ENCODE peak calls at places on chromosomes 4 and X, in eight cellular contexts. G, D, R, H, Q, P, V and Z are unnamed samples.

GRCh38 chrX:65821721-65822496 is 154.5 kb downstream of the MSN start:
- DNase-seq in G (peak), D (peak), R (no peak), H (peak), Q (peak), P (peak), V (peak), Z (no peak)

GRCh38 chr4:3340703-3341088 is 47.9 kb downstream of the RGS12 start:
- DNase-seq in G (no peak), D (no peak), R (no peak), H (no peak), Q (no peak), P (no peak), V (peak), Z (no peak)

GRCh38 chrX:13418126-13419091 is 98.6 kb upstream of the ATXN3L start:
- DNase-seq in G (no peak), D (no peak), R (no peak), H (no peak), Q (no peak), P (no peak), V (no peak), Z (peak)

GRCh38 chr4:86670739-86671138 is 76.6 kb downstream of the PTPN13 start:
- DNase-seq in G (no peak), D (no peak), R (peak), H (no peak), Q (no peak), P (no peak), V (no peak), Z (peak)

GRCh38 chrX:14829643-14830042 is 43.2 kb downstream of the FANCB start:
- DNase-seq in G (no peak), D (no peak), R (no peak), H (no peak), Q (no peak), P (no peak), V (no peak), Z (no peak)

GRCh38 chr4:128363966-128364365 is 76.4 kb upstream of the PGRMC2 start:
- DNase-seq in G (no peak), D (no peak), R (no peak), H (no peak), Q (no peak), P (no peak), V (no peak), Z (no peak)

GRCh38 chrX:51891821-51892551 is 1.4 kb upstream of the MAGED1 start:
- DNase-seq in G (no peak), D (no peak), R (peak), H (no peak), Q (peak), P (no peak), V (peak), Z (peak)

GRCh38 chr4:153764611-153765368 is 5.0 kb upstream of the RNF175 start:
- DNase-seq in G (no peak), D (no peak), R (no peak), H (no peak), Q (no peak), P (no peak), V (no peak), Z (no peak)

GRCh38 chr4:62070291-62070852 is 870.2 kb downstream of the ADGRL3 start:
- DNase-seq in G (peak), D (no peak), R (no peak), H (no peak), Q (no peak), P (no peak), V (no peak), Z (no peak)

GRCh38 chr4:155679343-155679742 is 12.7 kb downstream of the GUCY1A1 start:
- DNase-seq in G (no peak), D (no peak), R (peak), H (no peak), Q (no peak), P (no peak), V (no peak), Z (peak)

GRCh38 chrX:40182095-40182494 is 84.3 kb upstream of the BCOR start:
- DNase-seq in G (no peak), D (no peak), R (no peak), H (no peak), Q (no peak), P (no peak), V (no peak), Z (no peak)

GRCh38 chr4:161252520-161253141 is 911.2 kb downstream of the FSTL5 start:
- DNase-seq in G (no peak), D (peak), R (peak), H (no peak), Q (peak), P (no peak), V (peak), Z (peak)

GRCh38 chrX:138775501-138775900 is 64.0 kb upstream of the FGF13 start:
- DNase-seq in G (no peak), D (no peak), R (peak), H (no peak), Q (no peak), P (no peak), V (peak), Z (peak)

GRCh38 chr4:157291071-157291470 is 70.5 kb downstream of the GRIA2 start:
- DNase-seq in G (no peak), D (no peak), R (no peak), H (no peak), Q (no peak), P (no peak), V (no peak), Z (peak)

GRCh38 chrX:1012678-1013300 is 199.7 kb downstream of the CRLF2 start:
- DNase-seq in G (no peak), D (no peak), R (no peak), H (no peak), Q (no peak), P (no peak), V (no peak), Z (no peak)

GRCh38 chr4:152482211-152482610 is 53.7 kb downstream of the FBXW7 start:
- DNase-seq in G (no peak), D (no peak), R (no peak), H (no peak), Q (no peak), P (no peak), V (no peak), Z (no peak)

GRCh38 chrX:37348237-37349130 is 680 bp upstream of the PRRG1 start:
- DNase-seq in G (no peak), D (no peak), R (peak), H (no peak), Q (no peak), P (no peak), V (no peak), Z (no peak)

GRCh38 chr4:10640535-10641159 is 43.9 kb downstream of the CLNK start:
- DNase-seq in G (no peak), D (no peak), R (no peak), H (no peak), Q (no peak), P (no peak), V (no peak), Z (no peak)

GRCh38 chrX:66684196-66684595 is 45.3 kb upstream of the EDA2R start:
- DNase-seq in G (no peak), D (no peak), R (no peak), H (no peak), Q (no peak), P (no peak), V (no peak), Z (no peak)

GRCh38 chrX:133365886-133366611 is 49.2 kb downstream of the GPC4 start:
- DNase-seq in G (no peak), D (no peak), R (peak), H (no peak), Q (no peak), P (no peak), V (no peak), Z (no peak)

GRCh38 chr4:187849556-187850245 is 145.9 kb upstream of the ZFP42 start:
- DNase-seq in G (no peak), D (no peak), R (no peak), H (no peak), Q (no peak), P (no peak), V (peak), Z (no peak)